ENCODE peak calls at places on chromosomes 7 and 10, in eight cellular contexts. One of them, this sample, is unnamed.

GRCh38 chr7:4838626-4839334 is 23.1 kb downstream of the PAPOLB start:
- DNase-seq in brain microvascular endothelial cell: no peak
- DNase-seq in HL-60: no peak
- DNase-seq in SK-N-SH: no peak
- DNase-seq in CD4-positive, alpha-beta T cell: no peak
- DNase-seq in astrocyte of the cerebellum: no peak
- DNase-seq in cardiac muscle cell: no peak
- DNase-seq in choroid plexus epithelial cell: no peak
- DNase-seq in this sample: no peak

GRCh38 chr7:95660023-95660434 is 63.7 kb upstream of the PDK4 start:
- DNase-seq in brain microvascular endothelial cell: no peak
- DNase-seq in HL-60: no peak
- DNase-seq in SK-N-SH: no peak
- DNase-seq in CD4-positive, alpha-beta T cell: no peak
- DNase-seq in astrocyte of the cerebellum: no peak
- DNase-seq in cardiac muscle cell: peak; percentile 14
- DNase-seq in choroid plexus epithelial cell: peak; percentile 13
- DNase-seq in this sample: no peak

GRCh38 chr7:41885078-41885477 is 182.2 kb upstream of the INHBA start:
- DNase-seq in brain microvascular endothelial cell: no peak
- DNase-seq in HL-60: no peak
- DNase-seq in SK-N-SH: no peak
- DNase-seq in CD4-positive, alpha-beta T cell: no peak
- DNase-seq in astrocyte of the cerebellum: no peak
- DNase-seq in cardiac muscle cell: peak; percentile 34
- DNase-seq in choroid plexus epithelial cell: peak; percentile 46
- DNase-seq in this sample: no peak

GRCh38 chr7:75849573-75849972 is 29.3 kb upstream of the RHBDD2 start:
- DNase-seq in brain microvascular endothelial cell: no peak
- DNase-seq in HL-60: no peak
- DNase-seq in SK-N-SH: no peak
- DNase-seq in CD4-positive, alpha-beta T cell: no peak
- DNase-seq in astrocyte of the cerebellum: no peak
- DNase-seq in cardiac muscle cell: no peak
- DNase-seq in choroid plexus epithelial cell: no peak
- DNase-seq in this sample: no peak

GRCh38 chr7:137480824-137481365 is 137.4 kb upstream of the PTN start:
- DNase-seq in brain microvascular endothelial cell: no peak
- DNase-seq in HL-60: no peak
- DNase-seq in SK-N-SH: no peak
- DNase-seq in CD4-positive, alpha-beta T cell: no peak
- DNase-seq in astrocyte of the cerebellum: peak; percentile 16
- DNase-seq in cardiac muscle cell: no peak
- DNase-seq in choroid plexus epithelial cell: peak; percentile 40
- DNase-seq in this sample: no peak

GRCh38 chr10:124719213-124719851 is 24.8 kb downstream of the FAM53B start:
- DNase-seq in brain microvascular endothelial cell: peak; percentile 54
- DNase-seq in HL-60: peak; percentile 66
- DNase-seq in SK-N-SH: no peak
- DNase-seq in CD4-positive, alpha-beta T cell: peak; percentile 74
- DNase-seq in astrocyte of the cerebellum: peak; percentile 56
- DNase-seq in cardiac muscle cell: peak; percentile 84
- DNase-seq in choroid plexus epithelial cell: peak; percentile 52
- DNase-seq in this sample: no peak

GRCh38 chr10:73576178-73576889 is 14.8 kb downstream of the USP54 start:
- DNase-seq in brain microvascular endothelial cell: peak; percentile 48
- DNase-seq in HL-60: peak; percentile 17
- DNase-seq in SK-N-SH: no peak
- DNase-seq in CD4-positive, alpha-beta T cell: no peak
- DNase-seq in astrocyte of the cerebellum: peak; percentile 79
- DNase-seq in cardiac muscle cell: peak; percentile 93
- DNase-seq in choroid plexus epithelial cell: peak; percentile 94
- DNase-seq in this sample: no peak

GRCh38 chr10:33333260-33334169 is 952 bp downstream of the NRP1 start:
- DNase-seq in brain microvascular endothelial cell: peak; percentile 29
- DNase-seq in HL-60: peak; percentile 52
- DNase-seq in SK-N-SH: no peak
- DNase-seq in CD4-positive, alpha-beta T cell: peak; percentile 12
- DNase-seq in astrocyte of the cerebellum: no peak
- DNase-seq in cardiac muscle cell: peak; percentile 41
- DNase-seq in choroid plexus epithelial cell: peak; percentile 47
- DNase-seq in this sample: no peak

DNA sequence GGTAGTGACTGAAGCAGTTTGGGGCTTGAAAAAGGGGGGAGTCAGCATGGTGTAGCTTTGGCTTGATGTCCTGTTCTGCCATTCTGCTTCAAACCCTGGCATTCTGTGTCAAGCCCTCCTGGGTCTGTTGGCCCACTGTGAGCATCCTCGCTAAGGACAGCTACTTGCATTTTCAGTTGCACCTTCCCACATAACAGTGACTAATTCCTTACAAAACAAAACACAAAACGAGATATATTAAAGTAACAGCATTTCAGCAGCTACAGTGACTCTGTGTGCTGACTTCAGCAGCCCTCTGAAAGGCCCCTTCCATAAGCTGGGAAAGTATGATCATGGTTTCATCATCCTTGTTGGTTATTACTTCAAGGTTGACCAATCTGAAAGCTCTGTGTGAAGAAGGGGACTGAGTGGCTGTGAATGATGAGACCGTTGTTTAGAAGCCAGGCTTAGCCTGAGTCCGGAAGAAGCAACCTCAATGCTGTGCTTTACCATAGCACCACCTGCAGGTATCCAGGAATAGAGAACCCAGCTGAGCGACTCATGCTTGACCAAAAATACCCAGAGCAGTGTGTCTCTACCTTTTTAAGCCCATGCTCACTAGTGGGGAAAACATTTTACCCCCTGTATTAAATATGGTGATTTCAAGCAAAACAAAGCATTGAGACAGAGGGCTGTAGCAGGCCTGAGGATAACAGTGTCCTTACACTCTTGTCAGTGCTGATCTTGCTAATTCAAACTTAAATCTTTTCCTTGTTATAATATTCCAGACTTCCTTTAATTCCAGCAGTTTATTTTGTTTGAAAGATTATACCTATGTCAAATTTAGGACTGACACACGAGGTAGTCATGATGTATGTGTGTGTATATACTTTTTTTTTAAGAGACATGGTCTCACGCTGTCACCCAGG is 42.6 kb upstream of the CC2D2B start:
- DNase-seq in brain microvascular endothelial cell: peak; percentile 77
- DNase-seq in HL-60: peak; percentile 78
- DNase-seq in SK-N-SH: peak; percentile 35
- DNase-seq in CD4-positive, alpha-beta T cell: no peak
- DNase-seq in astrocyte of the cerebellum: peak; percentile 35
- DNase-seq in cardiac muscle cell: peak; percentile 90
- DNase-seq in choroid plexus epithelial cell: peak; percentile 95
- DNase-seq in this sample: no peak
- TF ChIP-seq CTCF in brain microvascular endothelial cell: peak; percentile 91
- TF ChIP-seq CTCF in HL-60: peak; percentile 93
- TF ChIP-seq CTCF in SK-N-SH: peak; percentile 62
- TF ChIP-seq CTCF in CD4-positive, alpha-beta T cell: peak; percentile 35
- TF ChIP-seq CTCF in astrocyte of the cerebellum: peak; percentile 81
- TF ChIP-seq CTCF in cardiac muscle cell: peak; percentile 84
- TF ChIP-seq CTCF in choroid plexus epithelial cell: peak; percentile 97
- TF ChIP-seq CTCF in this sample: no peak

DNA sequence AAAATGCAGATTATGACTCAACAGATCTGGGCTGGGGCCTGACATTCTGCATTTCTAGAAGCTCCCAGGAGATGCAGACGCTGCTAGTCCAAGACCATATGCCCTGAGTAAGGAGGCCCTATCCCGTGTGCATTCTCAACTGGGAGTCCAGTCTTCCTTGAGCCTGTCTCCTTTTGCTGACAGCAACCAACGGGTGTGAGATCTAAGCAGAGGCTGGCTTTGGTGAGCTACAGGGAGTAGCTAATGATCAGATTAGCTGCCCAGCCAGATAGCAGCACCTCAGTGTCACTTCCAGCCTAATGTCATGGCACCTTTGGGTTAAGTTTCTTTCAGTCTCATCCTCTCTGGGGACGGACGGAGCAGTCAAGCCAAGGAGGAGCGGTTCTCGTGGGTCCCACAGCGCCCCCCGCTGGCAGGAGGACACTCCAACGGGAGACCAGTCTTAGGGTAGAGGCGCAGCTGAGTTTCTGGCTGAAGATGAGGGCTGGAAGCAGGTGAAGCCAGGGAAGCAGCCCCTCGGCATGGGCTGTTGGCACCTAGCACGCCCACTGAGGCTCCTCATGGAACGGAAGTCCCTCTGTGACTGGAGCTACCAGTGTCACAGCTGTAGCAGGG is 154.0 kb downstream of the CCDC3 start:
- DNase-seq in brain microvascular endothelial cell: no peak
- DNase-seq in HL-60: no peak
- DNase-seq in SK-N-SH: peak; percentile 32
- DNase-seq in CD4-positive, alpha-beta T cell: no peak
- DNase-seq in astrocyte of the cerebellum: no peak
- DNase-seq in cardiac muscle cell: no peak
- DNase-seq in choroid plexus epithelial cell: no peak
- DNase-seq in this sample: no peak
- TF ChIP-seq CTCF in brain microvascular endothelial cell: peak; percentile 55
- TF ChIP-seq CTCF in HL-60: no peak
- TF ChIP-seq CTCF in SK-N-SH: peak; percentile 53
- TF ChIP-seq CTCF in CD4-positive, alpha-beta T cell: no peak
- TF ChIP-seq CTCF in astrocyte of the cerebellum: peak; percentile 30
- TF ChIP-seq CTCF in cardiac muscle cell: peak; percentile 41
- TF ChIP-seq CTCF in choroid plexus epithelial cell: peak; percentile 44
- TF ChIP-seq CTCF in this sample: no peak

GRCh38 chr10:120477723-120478270 is 20.8 kb downstream of the PLPP4 start:
- DNase-seq in brain microvascular endothelial cell: peak; percentile 16
- DNase-seq in HL-60: no peak
- DNase-seq in SK-N-SH: no peak
- DNase-seq in CD4-positive, alpha-beta T cell: no peak
- DNase-seq in astrocyte of the cerebellum: no peak
- DNase-seq in cardiac muscle cell: no peak
- DNase-seq in choroid plexus epithelial cell: peak; percentile 42
- DNase-seq in this sample: no peak

GRCh38 chr10:120478401-120478800 is 21.4 kb downstream of the PLPP4 start:
- DNase-seq in brain microvascular endothelial cell: no peak
- DNase-seq in HL-60: no peak
- DNase-seq in SK-N-SH: no peak
- DNase-seq in CD4-positive, alpha-beta T cell: no peak
- DNase-seq in astrocyte of the cerebellum: no peak
- DNase-seq in cardiac muscle cell: no peak
- DNase-seq in choroid plexus epithelial cell: no peak
- DNase-seq in this sample: no peak

GRCh38 chr10:120479506-120479905 is 22.5 kb downstream of the PLPP4 start:
- DNase-seq in brain microvascular endothelial cell: no peak
- DNase-seq in HL-60: no peak
- DNase-seq in SK-N-SH: no peak
- DNase-seq in CD4-positive, alpha-beta T cell: no peak
- DNase-seq in astrocyte of the cerebellum: no peak
- DNase-seq in cardiac muscle cell: no peak
- DNase-seq in choroid plexus epithelial cell: no peak
- DNase-seq in this sample: no peak

GRCh38 chr10:120480848-120481247 is 23.8 kb downstream of the PLPP4 start:
- DNase-seq in brain microvascular endothelial cell: no peak
- DNase-seq in HL-60: no peak
- DNase-seq in SK-N-SH: no peak
- DNase-seq in CD4-positive, alpha-beta T cell: no peak
- DNase-seq in astrocyte of the cerebellum: no peak
- DNase-seq in cardiac muscle cell: no peak
- DNase-seq in choroid plexus epithelial cell: no peak
- DNase-seq in this sample: no peak

DNA sequence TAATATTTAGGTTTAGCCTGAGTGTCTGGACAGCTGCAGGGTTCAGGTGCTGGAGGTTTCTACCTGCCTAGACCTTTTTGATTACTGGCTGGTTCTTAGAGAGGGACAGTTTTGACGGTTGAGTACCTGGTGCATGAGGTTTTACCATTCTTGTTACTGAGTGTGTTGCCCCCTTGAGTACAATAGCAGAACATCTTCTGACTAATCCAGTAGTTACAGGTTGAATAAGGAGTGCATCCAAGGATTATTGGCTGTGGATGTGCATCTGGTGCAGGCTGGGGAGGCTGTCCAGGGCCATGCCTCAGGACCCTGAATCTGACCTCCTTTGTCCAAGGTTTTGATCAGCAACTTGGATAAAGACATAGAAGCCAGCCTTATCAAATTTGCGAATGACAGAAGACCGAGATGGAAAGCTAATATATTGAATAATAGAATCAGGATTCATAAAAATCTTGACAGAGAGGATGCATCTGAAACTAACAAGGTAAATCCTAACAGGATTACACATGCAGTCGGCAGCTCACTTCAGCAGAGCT is 23.1 kb downstream of the PLPP4 start:
- DNase-seq in brain microvascular endothelial cell: no peak
- DNase-seq in HL-60: no peak
- DNase-seq in SK-N-SH: peak; percentile 31
- DNase-seq in CD4-positive, alpha-beta T cell: no peak
- DNase-seq in astrocyte of the cerebellum: no peak
- DNase-seq in cardiac muscle cell: no peak
- DNase-seq in choroid plexus epithelial cell: peak; percentile 53
- DNase-seq in this sample: no peak
- TF ChIP-seq CTCF in brain microvascular endothelial cell: peak; percentile 51
- TF ChIP-seq CTCF in HL-60: no peak
- TF ChIP-seq CTCF in SK-N-SH: peak; percentile 49
- TF ChIP-seq CTCF in CD4-positive, alpha-beta T cell: no peak
- TF ChIP-seq CTCF in astrocyte of the cerebellum: peak; percentile 23
- TF ChIP-seq CTCF in cardiac muscle cell: no peak
- TF ChIP-seq CTCF in choroid plexus epithelial cell: peak; percentile 56
- TF ChIP-seq CTCF in this sample: no peak

GRCh38 chr7:115085421-115085820 is 163.5 kb downstream of the MDFIC start:
- DNase-seq in brain microvascular endothelial cell: no peak
- DNase-seq in HL-60: no peak
- DNase-seq in SK-N-SH: no peak
- DNase-seq in CD4-positive, alpha-beta T cell: no peak
- DNase-seq in astrocyte of the cerebellum: no peak
- DNase-seq in cardiac muscle cell: no peak
- DNase-seq in choroid plexus epithelial cell: no peak
- DNase-seq in this sample: no peak

GRCh38 chr7:115088938-115089337 is 167.0 kb downstream of the MDFIC start:
- DNase-seq in brain microvascular endothelial cell: no peak
- DNase-seq in HL-60: no peak
- DNase-seq in SK-N-SH: no peak
- DNase-seq in CD4-positive, alpha-beta T cell: no peak
- DNase-seq in astrocyte of the cerebellum: no peak
- DNase-seq in cardiac muscle cell: no peak
- DNase-seq in choroid plexus epithelial cell: no peak
- DNase-seq in this sample: no peak

GRCh38 chr7:115087437-115087836 is 165.5 kb downstream of the MDFIC start:
- DNase-seq in brain microvascular endothelial cell: peak; percentile 86
- DNase-seq in HL-60: no peak
- DNase-seq in SK-N-SH: no peak
- DNase-seq in CD4-positive, alpha-beta T cell: no peak
- DNase-seq in astrocyte of the cerebellum: peak; percentile 85
- DNase-seq in cardiac muscle cell: peak; percentile 94
- DNase-seq in choroid plexus epithelial cell: peak; percentile 93
- DNase-seq in this sample: no peak

GRCh38 chr7:115083935-115084334 is 162.0 kb downstream of the MDFIC start:
- DNase-seq in brain microvascular endothelial cell: no peak
- DNase-seq in HL-60: no peak
- DNase-seq in SK-N-SH: no peak
- DNase-seq in CD4-positive, alpha-beta T cell: no peak
- DNase-seq in astrocyte of the cerebellum: no peak
- DNase-seq in cardiac muscle cell: no peak
- DNase-seq in choroid plexus epithelial cell: no peak
- DNase-seq in this sample: no peak

DNA sequence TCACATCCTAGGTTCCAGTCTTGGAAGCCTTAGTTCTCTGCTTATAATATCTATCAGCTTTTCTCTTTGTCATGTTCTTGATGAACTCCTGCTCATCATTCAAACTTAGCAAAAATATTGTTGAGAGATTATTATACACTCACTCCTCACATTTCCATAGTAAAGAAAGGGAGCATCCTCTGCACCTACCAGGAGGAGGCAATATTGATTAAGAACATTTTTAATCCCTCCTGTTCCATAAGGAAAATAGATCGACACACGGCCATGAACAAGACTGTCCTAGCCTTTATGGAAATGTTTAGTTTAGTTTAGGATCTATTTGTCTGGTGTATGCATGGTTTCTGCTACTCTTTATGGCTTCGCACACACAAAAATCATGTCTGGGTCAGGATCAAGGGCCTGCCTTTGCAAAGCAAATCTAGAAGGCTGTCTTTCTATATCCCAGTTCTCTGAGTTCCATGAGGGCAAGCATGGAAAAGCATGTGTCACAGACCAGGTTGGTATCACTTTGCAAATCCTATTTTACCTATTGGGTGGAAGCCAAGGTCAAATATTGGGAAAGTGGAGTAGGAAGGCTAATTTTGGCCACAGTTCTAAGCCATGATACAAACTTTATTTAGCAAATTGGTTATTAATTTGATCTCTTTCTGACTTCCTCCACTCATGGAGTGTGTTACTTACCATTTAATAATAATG is 164.4 kb downstream of the MDFIC start:
- DNase-seq in brain microvascular endothelial cell: no peak
- DNase-seq in HL-60: no peak
- DNase-seq in SK-N-SH: no peak
- DNase-seq in CD4-positive, alpha-beta T cell: no peak
- DNase-seq in astrocyte of the cerebellum: no peak
- DNase-seq in cardiac muscle cell: no peak
- DNase-seq in choroid plexus epithelial cell: no peak
- DNase-seq in this sample: no peak
- TF ChIP-seq CTCF in brain microvascular endothelial cell: no peak
- TF ChIP-seq CTCF in HL-60: no peak
- TF ChIP-seq CTCF in SK-N-SH: peak; percentile 37
- TF ChIP-seq CTCF in CD4-positive, alpha-beta T cell: no peak
- TF ChIP-seq CTCF in astrocyte of the cerebellum: no peak
- TF ChIP-seq CTCF in cardiac muscle cell: no peak
- TF ChIP-seq CTCF in choroid plexus epithelial cell: no peak
- TF ChIP-seq CTCF in this sample: no peak

This sample was measured in activated B cell treated with CpG ODN at 0.5 μM for 24 hours.